ENCODE peak calls at places on chromosomes 1 and 21, in seven cellular contexts. W, X, M, B, Y, C and Q are unnamed samples.

GRCh38 chr1:180482425-180483275 is 19.7 kb downstream of the ACBD6 start:
- DNase-seq in B (peak; percentile 74), W (peak; percentile 56), C (no peak), M (peak; percentile 67), X (peak; percentile 67), Y (no peak), Q (peak; percentile 59)

GRCh38 chr1:6037338-6037762 is 8.3 kb upstream of the KCNAB2 start:
- DNase-seq in W (peak; percentile 87), X (peak; percentile 80), C (no peak), B (no peak), M (peak; percentile 78), Y (peak; percentile 41), Q (no peak)

GRCh38 chr1:107739183-107739582 is 225.8 kb downstream of the VAV3 start:
- DNase-seq in X (no peak), Y (no peak), C (no peak), M (no peak), B (no peak), W (no peak), Q (no peak)

GRCh38 chr21:45262041-45262581 is 25.6 kb downstream of the POFUT2 start:
- DNase-seq in Y (no peak), C (peak; percentile 44), X (no peak), B (no peak), M (no peak), W (no peak), Q (no peak)

GRCh38 chr21:15034126-15034848 is 30.5 kb downstream of the NRIP1 start:
- DNase-seq in B (no peak), W (no peak), M (peak; percentile 46), C (no peak), X (peak; percentile 70), Y (no peak), Q (no peak)

GRCh38 chr1:31381394-31382287 is 8.8 kb upstream of the FABP3 start:
- DNase-seq in X (peak; percentile 90), M (peak; percentile 22), C (no peak), W (no peak), Y (no peak), B (no peak), Q (peak; percentile 77)

GRCh38 chr1:23167353-23168078 is 1.1 kb downstream of the LUZP1 start:
- DNase-seq in C (peak; percentile 79), X (peak; percentile 44), B (peak; percentile 94), W (peak; percentile 51), Y (peak; percentile 85), M (peak; percentile 61), Q (peak; percentile 87)

GRCh38 chr21:43721225-43721605 is 2.3 kb downstream of the PDXK start:
- DNase-seq in B (no peak), X (no peak), C (no peak), Y (no peak), M (no peak), W (no peak), Q (no peak)

GRCh38 chr1:154502066-154502741 is at the start of the genes SHE and TDRD10:
- DNase-seq in C (peak; percentile 57), W (no peak), Y (peak; percentile 85), B (peak; percentile 62), M (no peak), X (no peak), Q (no peak)

DNA sequence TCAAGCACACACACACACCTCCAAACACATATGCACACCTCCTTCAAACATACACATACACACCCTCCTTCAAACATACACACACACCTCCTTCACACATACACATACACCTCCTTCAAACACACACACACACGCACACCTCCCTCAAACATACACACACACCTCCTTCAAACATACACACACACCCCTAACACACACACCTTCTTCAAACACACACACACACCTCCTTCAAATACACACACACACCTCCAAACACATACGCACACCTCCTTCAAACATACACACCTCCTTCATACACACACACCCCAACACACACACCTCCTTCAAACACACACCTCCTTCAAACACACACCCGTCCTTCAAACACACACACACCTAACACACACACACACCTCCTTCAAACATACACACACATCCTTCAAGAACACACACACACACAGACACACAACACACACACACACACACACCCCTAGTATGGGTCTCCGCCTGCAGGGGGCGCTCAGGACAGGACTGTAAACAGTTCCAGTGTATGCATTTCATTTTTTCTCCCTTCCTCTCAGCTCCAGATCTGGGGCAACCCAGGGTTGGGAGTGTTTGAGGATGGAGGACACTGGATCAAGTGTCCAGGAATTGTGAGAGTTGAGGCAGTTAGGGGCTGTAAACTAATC is 12.1 kb downstream of the LGR6 start:
- DNase-seq in X (no peak), B (peak; percentile 84), Y (no peak), C (no peak), W (no peak), M (peak; percentile 21), Q (no peak)
- TF ChIP-seq CTCF in X (peak; percentile 15), B (peak; percentile 63), Y (no peak), C (no peak), W (peak; percentile 57), M (peak; percentile 39), Q (peak; percentile 38)

GRCh38 chr1:200033511-200034261 is 6.2 kb downstream of the NR5A2 start:
- DNase-seq in X (no peak), C (peak; percentile 66), Y (no peak), W (no peak), M (peak; percentile 36), B (peak; percentile 62), Q (peak; percentile 16)

GRCh38 chr1:200035397-200035955 is 8.0 kb downstream of the NR5A2 start:
- DNase-seq in M (no peak), X (no peak), Y (no peak), W (no peak), C (peak; percentile 59), B (peak; percentile 55), Q (no peak)

GRCh38 chr1:200034262-200034557 is 6.7 kb downstream of the NR5A2 start:
- DNase-seq in W (no peak), B (peak; percentile 28), M (no peak), Y (no peak), C (no peak), X (no peak), Q (no peak)

GRCh38 chr1:200035956-200036615 is 8.6 kb downstream of the NR5A2 start:
- DNase-seq in X (no peak), B (peak; percentile 7), C (peak; percentile 65), M (no peak), W (no peak), Y (no peak), Q (no peak)

DNA sequence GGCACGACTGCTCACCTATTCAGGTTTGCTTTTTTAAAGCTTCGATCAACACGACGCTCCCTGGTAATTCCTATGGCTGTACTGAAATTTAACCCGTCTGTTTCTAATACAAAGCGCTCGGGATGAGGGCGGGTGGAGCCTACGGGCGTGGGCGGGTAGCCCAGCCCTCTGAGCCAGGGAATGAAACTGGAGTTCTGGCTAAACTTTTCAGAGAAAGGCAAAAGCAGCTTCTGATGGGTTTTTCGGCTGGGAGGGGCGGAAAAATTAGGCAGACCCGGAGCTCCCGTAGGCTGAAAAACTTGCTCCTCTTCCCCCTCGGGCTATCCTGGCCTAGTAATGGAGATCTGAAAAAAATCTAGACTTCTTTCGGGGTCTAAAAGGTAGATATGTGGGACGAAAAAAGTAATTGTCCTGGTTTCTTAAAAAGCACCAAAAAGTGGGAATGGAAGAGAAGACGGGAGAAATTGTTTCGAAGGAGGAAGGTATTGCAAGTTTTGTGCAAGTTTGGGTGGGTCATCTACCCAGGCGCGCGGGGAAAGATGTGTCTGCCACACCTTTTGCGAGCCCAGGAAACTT is 7.4 kb downstream of the NR5A2 start:
- DNase-seq in Y (no peak), W (no peak), B (peak; percentile 80), X (peak; percentile 43), M (peak; percentile 39), C (peak; percentile 64), Q (peak; percentile 47)
- H3K4me3 ChIP-seq in Y (no peak overlapping the region), W (peak overlapping the region; percentile 22), B (peak overlapping the region; percentile 32), X (peak overlapping the region; percentile 2), M (no peak overlapping the region), C (no peak overlapping the region), Q (no peak overlapping the region)

DNA sequence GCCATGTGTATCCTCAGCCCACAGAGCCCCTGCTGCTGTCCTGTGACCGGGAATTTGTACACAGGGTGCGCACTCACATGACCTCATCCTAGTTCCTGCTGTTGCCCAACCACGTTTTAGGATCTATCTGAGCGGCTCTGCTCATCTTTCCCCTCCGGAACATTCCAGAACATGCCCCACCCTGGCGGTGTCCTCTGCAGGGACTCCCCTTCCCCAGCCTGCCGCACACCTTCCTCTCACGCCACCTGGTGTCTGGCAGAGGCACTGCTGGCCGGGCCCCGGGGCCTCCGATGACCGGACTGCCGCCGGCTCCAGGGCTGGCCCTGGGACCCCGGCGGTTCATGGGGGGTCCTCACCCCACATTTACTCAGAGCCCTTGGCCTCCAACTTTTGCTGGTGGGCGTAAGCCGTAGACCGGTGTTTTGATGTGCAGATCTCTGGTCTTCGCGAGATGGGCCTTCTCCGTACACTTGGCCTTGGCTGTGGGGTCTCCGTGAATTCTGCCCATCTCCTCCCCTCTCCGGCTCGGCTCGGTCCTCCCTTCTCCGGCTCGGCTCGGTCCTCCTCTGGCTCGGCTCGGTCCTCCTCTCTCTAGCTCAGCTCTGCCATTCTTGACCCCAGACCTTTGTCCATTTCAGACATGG is 29.5 kb downstream of the ARHGEF16 start:
- DNase-seq in X (peak; percentile 4), Y (no peak), C (peak; percentile 78), B (peak; percentile 59), M (peak; percentile 38), W (no peak), Q (peak; percentile 48)
- TF ChIP-seq CTCF in X (peak; percentile 67), Y (peak; percentile 85), C (peak; percentile 16), B (peak; percentile 69), M (peak; percentile 95), W (peak; percentile 96), Q (peak; percentile 90)

GRCh38 chr1:4059270-4059669 is 159.2 kb upstream of the C1orf174 start:
- DNase-seq in C (no peak), W (no peak), B (no peak), M (no peak), Y (no peak), X (no peak), Q (no peak)
- H3K4me3 ChIP-seq in C (no peak overlapping the region), W (no peak overlapping the region), B (no peak overlapping the region), M (no peak overlapping the region), Y (no peak overlapping the region), X (no peak overlapping the region), Q (no peak overlapping the region)